ENCODE peak calls at places on chromosomes 3 and 15, in seven cellular contexts. R is pancreas, B is lower lobe of right lung, A is IMR-90, L is suprapubic skin, Q is astrocyte of the spinal cord, D is NB4. S is an unnamed sample.

GRCh38 chr3:8869613-8870012 is 93.7 kb downstream of the RAD18 start:
- DNase-seq in R (no peak), B (no peak), A (peak), L (no peak), Q (peak), D (no peak), S (peak)

GRCh38 chr3:100457811-100458210 is 34.6 kb upstream of the TMEM45A start:
- DNase-seq in R (no peak), B (no peak), A (no peak), L (no peak), Q (no peak), D (no peak), S (no peak)

GRCh38 chr3:37601832-37602231 is 259.8 kb upstream of the CTDSPL start:
- DNase-seq in R (no peak), B (no peak), A (no peak), L (no peak), Q (no peak), D (no peak), S (no peak)

GRCh38 chr15:90929709-90930019 is 2.7 kb downstream of the HDDC3 start:
- DNase-seq in R (no peak), B (no peak), A (no peak), L (no peak), Q (no peak), D (no peak), S (no peak)

GRCh38 chr3:38099518-38099917 is 37.4 kb downstream of the ACAA1 start:
- DNase-seq in R (no peak), B (no peak), A (no peak), L (no peak), Q (no peak), D (no peak), S (no peak)

GRCh38 chr3:50495609-50496423 is 7.6 kb downstream of the CACNA2D2 start:
- DNase-seq in R (no peak), B (no peak), A (no peak), L (no peak), Q (no peak), D (no peak), S (no peak)

GRCh38 chr3:135083756-135084155 is 288.7 kb downstream of the EPHB1 start:
- DNase-seq in R (no peak), B (no peak), A (no peak), L (no peak), Q (no peak), D (no peak), S (no peak)

GRCh38 chr3:25728101-25728500 is 55.1 kb downstream of the NGLY1 start:
- DNase-seq in R (no peak), B (no peak), A (peak), L (no peak), Q (no peak), D (no peak), S (no peak)

GRCh38 chr15:56261854-56262509 is 18.3 kb upstream of the RFX7 start:
- DNase-seq in R (no peak), B (peak), A (no peak), L (no peak), Q (no peak), D (no peak), S (no peak)

GRCh38 chr3:118468801-118469200 is 565.8 kb downstream of the IGSF11 start:
- DNase-seq in R (no peak), B (no peak), A (no peak), L (no peak), Q (no peak), D (no peak), S (no peak)

GRCh38 chr3:183745300-183746098 is 47.9 kb downstream of the YEATS2 start:
- DNase-seq in R (no peak), B (no peak), A (peak), L (no peak), Q (peak), D (no peak), S (no peak)

GRCh38 chr15:101530224-101530958 is 40.9 kb upstream of the PCSK6 start:
- DNase-seq in R (no peak), B (no peak), A (no peak), L (no peak), Q (no peak), D (peak), S (no peak)

GRCh38 chr3:133097214-133097613 is 59.0 kb downstream of the TMEM108 start:
- DNase-seq in R (no peak), B (no peak), A (peak), L (no peak), Q (peak), D (no peak), S (peak)

GRCh38 chr15:38691951-38692788 is 127.6 kb upstream of the RASGRP1 start:
- DNase-seq in R (no peak), B (no peak), A (no peak), L (no peak), Q (no peak), D (no peak), S (no peak)

GRCh38 chr3:25471081-25471768 is 43.2 kb downstream of the RARB start:
- DNase-seq in R (no peak), B (no peak), A (peak), L (no peak), Q (no peak), D (no peak), S (no peak)

GRCh38 chr3:30952786-30953185 is 58.3 kb upstream of the GADL1 start:
- DNase-seq in R (no peak), B (no peak), A (no peak), L (no peak), Q (no peak), D (peak), S (no peak)

GRCh38 chr15:76286231-76286879 is 24.9 kb downstream of the ETFA start:
- DNase-seq in R (no peak), B (no peak), A (peak), L (no peak), Q (no peak), D (no peak), S (no peak)

GRCh38 chr3:175672119-175672689 is 813.1 kb downstream of the NAALADL2 start:
- DNase-seq in R (no peak), B (no peak), A (peak), L (no peak), Q (peak), D (no peak), S (no peak)

GRCh38 chr15:81297147-81297572 is 26.8 kb downstream of the STARD5 start:
- DNase-seq in R (no peak), B (no peak), A (peak), L (peak), Q (no peak), D (no peak), S (peak)

GRCh38 chr15:93830221-93830765 is 401.1 kb upstream of the MCTP2 start:
- DNase-seq in R (no peak), B (no peak), A (no peak), L (no peak), Q (no peak), D (no peak), S (no peak)

GRCh38 chr3:180871901-180872300 is 40.6 kb upstream of the FXR1 start:
- DNase-seq in R (no peak), B (no peak), A (peak), L (no peak), Q (peak), D (no peak), S (no peak)

GRCh38 chr15:23424111-23424904 is 22.7 kb downstream of the GOLGA6L2 start:
- DNase-seq in R (no peak), B (no peak), A (no peak), L (no peak), Q (no peak), D (no peak), S (no peak)

GRCh38 chr3:126983276-126983652 is 349 bp downstream of the PLXNA1 start:
- DNase-seq in R (no peak), B (no peak), A (no peak), L (no peak), Q (no peak), D (no peak), S (no peak)

GRCh38 chr3:2511356-2511755 is 412.7 kb downstream of the CNTN4 start:
- DNase-seq in R (no peak), B (no peak), A (no peak), L (no peak), Q (no peak), D (no peak), S (no peak)

GRCh38 chr3:128060473-128061381 is 8.5 kb downstream of the SEC61A1 start:
- DNase-seq in R (no peak), B (no peak), A (peak), L (no peak), Q (peak), D (no peak), S (no peak)

GRCh38 chr15:57866149-57866736 is 159.7 kb downstream of the POLR2M start:
- DNase-seq in R (peak), B (peak), A (peak), L (no peak), Q (peak), D (peak), S (no peak)

GRCh38 chr3:195616681-195617080 is 32.9 kb upstream of the APOD start:
- DNase-seq in R (no peak), B (no peak), A (no peak), L (no peak), Q (no peak), D (no peak), S (no peak)

DNA sequence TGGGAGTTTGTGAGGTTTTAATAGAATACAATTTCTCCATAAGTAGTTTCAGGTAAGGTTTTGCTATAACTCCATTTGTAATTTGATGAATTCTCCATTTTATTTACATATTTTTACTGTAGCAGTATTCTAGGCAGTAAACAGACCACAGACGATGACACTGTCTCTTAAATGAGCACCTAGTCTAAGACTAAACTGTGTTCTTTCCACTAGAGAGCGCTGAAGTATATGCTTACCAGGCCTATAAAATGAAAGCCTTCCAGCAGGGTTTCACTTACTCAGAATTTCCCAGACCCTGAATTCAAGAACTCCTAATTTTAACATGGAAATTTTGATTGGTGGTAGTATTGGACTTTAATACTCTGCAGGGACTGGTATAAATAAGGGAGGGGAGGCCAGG is 41.6 kb downstream of the POLG start:
- DNase-seq in R (no peak), B (no peak), A (peak), L (no peak), Q (no peak), D (no peak), S (no peak)
- TF ChIP-seq CTCF in R (no peak), B (no peak), A (no peak), L (no peak), Q (no peak), D (no peak), S (no peak)

DNA sequence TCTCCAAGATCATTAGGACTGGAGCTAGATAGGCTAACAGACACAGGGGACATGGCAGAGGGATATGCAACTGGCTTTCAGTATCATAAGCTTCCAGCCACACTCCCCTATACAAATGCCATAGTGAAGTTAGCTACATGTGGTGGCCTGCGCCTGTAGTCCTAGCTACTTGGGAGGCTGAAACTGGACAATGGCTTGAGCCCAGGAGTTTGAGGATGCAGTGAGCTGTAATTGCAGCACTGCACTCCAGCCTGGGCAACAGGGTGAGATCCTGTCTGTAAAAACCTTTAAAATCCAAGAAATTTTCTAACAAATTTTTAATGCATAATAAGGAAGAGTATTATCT is 37.3 kb downstream of the DLG1 start:
- DNase-seq in R (no peak), B (no peak), A (no peak), L (no peak), Q (no peak), D (no peak), S (no peak)
- H3K4me3 ChIP-seq in R (no peak), B (no peak), A (no peak), L (no peak), Q (no peak), D (no peak), S (no peak)

DNA sequence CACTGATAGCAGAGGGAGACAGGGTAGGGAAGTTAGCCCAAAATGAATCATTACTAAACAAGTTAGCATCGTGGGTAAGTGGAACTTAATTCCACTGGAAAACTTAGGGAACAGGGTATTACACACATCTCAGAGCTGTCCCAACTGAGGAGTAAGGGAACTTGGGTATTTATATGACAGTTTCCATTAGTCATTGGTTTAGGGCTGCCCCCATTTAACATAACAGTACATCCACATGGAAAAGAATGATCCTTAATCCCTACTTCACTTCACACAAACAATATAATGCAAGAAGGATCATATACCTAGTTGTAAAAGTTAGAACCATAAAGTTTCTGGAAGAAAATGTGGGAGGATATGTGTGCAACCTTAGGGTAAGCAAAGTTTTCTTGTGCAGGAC is 4.3 kb upstream of the REC114 start:
- DNase-seq in R (no peak), B (no peak), A (no peak), L (no peak), Q (no peak), D (no peak), S (no peak)
- TF ChIP-seq CTCF in R (no peak), B (no peak), A (no peak), L (no peak), Q (no peak), D (no peak), S (no peak)

GRCh38 chr15:65286704-65287514 is at the start of gene PARP16:
- DNase-seq in R (peak), B (peak), A (peak), L (peak), Q (peak), D (peak), S (no peak)

GRCh38 chr15:65285291-65286068 is 1.2 kb downstream of the PARP16 start:
- DNase-seq in R (no peak), B (no peak), A (peak), L (no peak), Q (no peak), D (no peak), S (no peak)

GRCh38 chr15:65286069-65286703 is 497 bp downstream of the PARP16 start:
- DNase-seq in R (no peak), B (peak), A (no peak), L (no peak), Q (peak), D (peak), S (no peak)

GRCh38 chr15:65289261-65289854 is 2.7 kb upstream of the PARP16 start:
- DNase-seq in R (no peak), B (no peak), A (no peak), L (no peak), Q (no peak), D (no peak), S (no peak)

DNA sequence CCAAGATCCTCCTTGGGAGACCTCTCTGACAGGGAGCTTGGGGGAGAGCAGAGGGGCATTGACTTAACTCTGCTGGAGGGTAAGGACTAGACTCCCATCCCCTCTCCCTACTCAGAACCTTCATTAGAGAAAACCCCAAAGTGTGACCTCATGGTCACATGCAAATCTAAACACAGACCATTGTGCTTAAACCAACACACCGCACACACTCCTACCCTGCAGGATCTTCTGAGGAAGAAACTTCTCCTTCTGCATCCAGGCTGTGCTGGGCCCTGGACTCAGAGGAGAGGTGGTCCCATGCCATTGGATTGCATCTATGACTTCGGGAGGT is 797 bp upstream of the PARP16 start:
- DNase-seq in R (no peak), B (no peak), A (peak), L (no peak), Q (no peak), D (peak), S (no peak)
- H3K4me3 ChIP-seq in R (no peak), B (peak), A (no peak), L (peak), Q (no peak), D (no peak), S (no peak)

S was measured in kidney epithelial cell.